ENCODE peak calls at places on chromosomes 11 and 22, in five cellular contexts. One of them, this sample, is unnamed.

GRCh38 chr11:66069715-66070603 is at the start of gene PACS1:
- DNase-seq in H9: peak
- DNase-seq in IMR-90: peak
- DNase-seq in H1: peak
- DNase-seq in neuronal stem cell: no peak
- DNase-seq in this sample: peak

GRCh38 chr22:49141761-49142160 is 685.9 kb downstream of the BRD1 start:
- DNase-seq in H9: no peak
- DNase-seq in IMR-90: no peak
- DNase-seq in neuronal stem cell: no peak
- DNase-seq in H1: no peak
- DNase-seq in this sample: no peak

GRCh38 chr22:22187299-22187698 is 57.3 kb upstream of the VPREB1 start:
- DNase-seq in neuronal stem cell: no peak
- DNase-seq in H9: no peak
- DNase-seq in IMR-90: no peak
- DNase-seq in H1: no peak
- DNase-seq in this sample: no peak

GRCh38 chr11:64230985-64231365 is 627 bp downstream of the DNAJC4 start:
- DNase-seq in neuronal stem cell: no peak
- DNase-seq in IMR-90: no peak
- DNase-seq in H1: no peak
- DNase-seq in H9: no peak
- DNase-seq in this sample: no peak

GRCh38 chr11:36724742-36725387 is 126.8 kb upstream of the RAG2 start:
- DNase-seq in H1: no peak
- DNase-seq in H9: no peak
- DNase-seq in neuronal stem cell: no peak
- DNase-seq in IMR-90: no peak
- DNase-seq in this sample: no peak

GRCh38 chr11:68632802-68633201 is 51.5 kb upstream of the GAL start:
- DNase-seq in H1: peak
- DNase-seq in neuronal stem cell: peak
- DNase-seq in IMR-90: peak
- DNase-seq in H9: peak
- DNase-seq in this sample: peak

GRCh38 chr22:42365942-42366660 is 66.1 kb downstream of the NFAM1 start:
- DNase-seq in H1: no peak
- DNase-seq in IMR-90: no peak
- DNase-seq in H9: no peak
- DNase-seq in neuronal stem cell: no peak
- DNase-seq in this sample: no peak

GRCh38 chr11:66643745-66644437 is 5.4 kb downstream of the RBM4 start:
- DNase-seq in neuronal stem cell: no peak
- DNase-seq in H1: no peak
- DNase-seq in IMR-90: no peak
- DNase-seq in H9: no peak
- DNase-seq in this sample: no peak

GRCh38 chr11:67300256-67300755 is 3.0 kb upstream of the SSH3 start:
- DNase-seq in H1: no peak
- DNase-seq in H9: no peak
- DNase-seq in neuronal stem cell: no peak
- DNase-seq in IMR-90: no peak
- DNase-seq in this sample: no peak

GRCh38 chr22:45268167-45268957 is 16.4 kb upstream of the UPK3A start:
- DNase-seq in H9: peak
- DNase-seq in IMR-90: no peak
- DNase-seq in H1: peak
- DNase-seq in neuronal stem cell: peak
- DNase-seq in this sample: peak

GRCh38 chr11:134252539-134253188 is 488 bp downstream of the THYN1 start:
- DNase-seq in neuronal stem cell: peak
- DNase-seq in IMR-90: peak
- DNase-seq in H9: peak
- DNase-seq in H1: no peak
- DNase-seq in this sample: no peak

GRCh38 chr22:39535302-39535805 is 2.8 kb upstream of the RPS19BP1 start:
- DNase-seq in H1: no peak
- DNase-seq in H9: peak
- DNase-seq in IMR-90: no peak
- DNase-seq in neuronal stem cell: no peak
- DNase-seq in this sample: no peak

GRCh38 chr11:44746894-44747293 is 20.1 kb downstream of the TSPAN18 start:
- DNase-seq in IMR-90: no peak
- DNase-seq in neuronal stem cell: no peak
- DNase-seq in H1: no peak
- DNase-seq in H9: peak
- DNase-seq in this sample: no peak

GRCh38 chr11:69497221-69497787 is 15.8 kb downstream of the LINC01488 start:
- DNase-seq in neuronal stem cell: peak
- DNase-seq in H1: peak
- DNase-seq in IMR-90: peak
- DNase-seq in H9: no peak
- DNase-seq in this sample: peak

GRCh38 chr11:119722281-119722794 is 6.7 kb downstream of the NECTIN1 start:
- DNase-seq in H9: no peak
- DNase-seq in H1: no peak
- DNase-seq in neuronal stem cell: no peak
- DNase-seq in IMR-90: no peak
- DNase-seq in this sample: no peak

GRCh38 chr11:20158597-20159257 is 1.5 kb downstream of the DBX1 start:
- DNase-seq in neuronal stem cell: peak
- DNase-seq in IMR-90: peak
- DNase-seq in H9: peak
- DNase-seq in H1: no peak
- DNase-seq in this sample: peak

GRCh38 chr22:38946771-38947170 is 10.6 kb upstream of the APOBEC3A start:
- DNase-seq in H1: no peak
- DNase-seq in H9: peak
- DNase-seq in IMR-90: no peak
- DNase-seq in neuronal stem cell: no peak
- DNase-seq in this sample: no peak

GRCh38 chr11:82105331-82105992 is 628.2 kb downstream of the FAM181B start:
- DNase-seq in neuronal stem cell: no peak
- DNase-seq in IMR-90: no peak
- DNase-seq in H9: no peak
- DNase-seq in H1: no peak
- DNase-seq in this sample: no peak

GRCh38 chr11:3088806-3089205 is 31.6 kb upstream of the CARS1 start:
- DNase-seq in IMR-90: no peak
- DNase-seq in H1: no peak
- DNase-seq in neuronal stem cell: no peak
- DNase-seq in H9: no peak
- DNase-seq in this sample: no peak

GRCh38 chr22:36454916-36455570 is 26.4 kb downstream of the TXN2 start:
- DNase-seq in H9: peak
- DNase-seq in IMR-90: peak
- DNase-seq in neuronal stem cell: peak
- DNase-seq in H1: peak
- DNase-seq in this sample: peak

GRCh38 chr11:33656768-33657167 is 43.9 kb downstream of the C11orf91 start:
- DNase-seq in H9: no peak
- DNase-seq in H1: no peak
- DNase-seq in neuronal stem cell: no peak
- DNase-seq in IMR-90: no peak
- DNase-seq in this sample: no peak

GRCh38 chr11:124943731-124944130 is 7.9 kb upstream of the HEPACAM start:
- DNase-seq in neuronal stem cell: no peak
- DNase-seq in IMR-90: no peak
- DNase-seq in H1: no peak
- DNase-seq in H9: no peak
- DNase-seq in this sample: no peak

GRCh38 chr11:123505546-123506299 is 75.7 kb downstream of the GRAMD1B start:
- DNase-seq in IMR-90: no peak
- DNase-seq in neuronal stem cell: no peak
- DNase-seq in H1: peak
- DNase-seq in H9: peak
- DNase-seq in this sample: no peak

GRCh38 chr11:88411265-88411664 is 73.7 kb upstream of the CTSC start:
- DNase-seq in neuronal stem cell: no peak
- DNase-seq in H9: no peak
- DNase-seq in IMR-90: peak
- DNase-seq in H1: no peak
- DNase-seq in this sample: peak

GRCh38 chr22:36569999-36570398 is 41.0 kb upstream of the EIF3D start:
- DNase-seq in IMR-90: peak
- DNase-seq in H9: peak
- DNase-seq in neuronal stem cell: peak
- DNase-seq in H1: peak
- DNase-seq in this sample: no peak

GRCh38 chr22:22452211-22452610 is 56.3 kb downstream of the ZNF280B start:
- DNase-seq in IMR-90: no peak
- DNase-seq in H9: no peak
- DNase-seq in H1: no peak
- DNase-seq in neuronal stem cell: no peak
- DNase-seq in this sample: no peak

GRCh38 chr11:36162909-36163434 is 126.3 kb downstream of the COMMD9 start:
- DNase-seq in neuronal stem cell: no peak
- DNase-seq in H1: no peak
- DNase-seq in H9: no peak
- DNase-seq in IMR-90: no peak
- DNase-seq in this sample: no peak

DNA sequence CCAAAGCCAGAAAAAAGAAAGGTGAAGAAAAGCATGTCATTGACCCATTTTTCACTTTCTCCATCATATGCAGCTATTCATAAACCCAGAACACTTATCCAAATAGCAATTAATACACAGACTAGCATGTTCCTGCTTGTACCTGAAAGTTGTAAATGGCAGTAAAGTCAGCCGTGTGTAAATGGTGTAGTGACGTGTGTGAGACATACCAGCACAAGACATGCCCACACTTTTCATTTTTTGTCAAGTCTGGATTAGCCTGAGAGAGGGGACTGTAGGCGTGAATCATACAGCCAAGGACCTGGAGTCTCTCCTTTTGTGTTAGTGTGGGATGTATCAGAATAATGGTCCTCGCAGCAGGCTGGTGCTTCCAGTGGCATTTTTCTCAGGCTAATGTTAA is 116.8 kb upstream of the BMAL1 start:
- DNase-seq in IMR-90: no peak
- DNase-seq in H9: no peak
- DNase-seq in H1: no peak
- DNase-seq in neuronal stem cell: no peak
- DNase-seq in this sample: no peak
- H2AFZ ChIP-seq in IMR-90: no peak
- H2AFZ ChIP-seq in H9: no peak
- H2AFZ ChIP-seq in H1: no peak
- H2AFZ ChIP-seq in neuronal stem cell: peak
- H2AFZ ChIP-seq in this sample: no peak

DNA sequence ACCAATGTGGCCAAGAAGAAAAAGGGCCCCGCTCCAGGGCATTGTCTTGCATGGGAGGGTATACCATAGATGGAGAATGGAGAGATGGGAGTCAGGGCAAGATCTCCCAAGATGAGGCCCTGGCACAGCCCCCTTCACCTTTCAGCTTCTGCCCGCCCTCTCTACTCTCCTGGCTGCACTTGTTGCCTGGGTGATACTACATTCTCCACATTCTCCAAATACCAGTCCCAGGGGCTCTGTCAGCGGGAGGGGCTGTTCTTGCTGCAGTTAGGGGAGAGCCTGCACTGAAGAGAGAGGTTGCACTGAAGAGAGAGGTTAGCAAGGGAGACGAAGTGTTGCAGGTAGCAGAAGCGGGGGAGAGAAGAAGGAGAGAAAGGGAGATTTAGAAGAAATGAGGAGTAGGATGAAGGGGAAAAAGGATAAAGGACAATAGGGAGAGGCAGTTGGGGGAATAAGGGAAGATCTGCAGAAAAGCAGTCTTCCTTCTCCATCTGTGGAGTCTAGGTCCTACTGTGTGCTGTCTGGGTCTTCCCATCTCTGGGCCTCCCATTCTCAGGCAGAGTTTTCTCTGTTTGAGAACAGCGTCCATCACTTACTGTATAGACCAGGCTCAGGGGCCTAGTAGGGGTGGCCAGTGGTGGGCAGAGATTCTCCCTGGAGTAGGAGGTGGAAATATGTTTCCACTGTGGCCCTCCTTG is 8.0 kb downstream of the PHLDB1 start:
- DNase-seq in H9: peak
- DNase-seq in IMR-90: no peak
- DNase-seq in H1: peak
- DNase-seq in neuronal stem cell: peak
- DNase-seq in this sample: no peak
- H2AK5ac ChIP-seq in H9: peak
- H2AK5ac ChIP-seq in IMR-90: peak
- H2AK5ac ChIP-seq in H1: peak
- H2AK5ac ChIP-seq in neuronal stem cell: peak
- H2AK5ac ChIP-seq in this sample: peak

DNA sequence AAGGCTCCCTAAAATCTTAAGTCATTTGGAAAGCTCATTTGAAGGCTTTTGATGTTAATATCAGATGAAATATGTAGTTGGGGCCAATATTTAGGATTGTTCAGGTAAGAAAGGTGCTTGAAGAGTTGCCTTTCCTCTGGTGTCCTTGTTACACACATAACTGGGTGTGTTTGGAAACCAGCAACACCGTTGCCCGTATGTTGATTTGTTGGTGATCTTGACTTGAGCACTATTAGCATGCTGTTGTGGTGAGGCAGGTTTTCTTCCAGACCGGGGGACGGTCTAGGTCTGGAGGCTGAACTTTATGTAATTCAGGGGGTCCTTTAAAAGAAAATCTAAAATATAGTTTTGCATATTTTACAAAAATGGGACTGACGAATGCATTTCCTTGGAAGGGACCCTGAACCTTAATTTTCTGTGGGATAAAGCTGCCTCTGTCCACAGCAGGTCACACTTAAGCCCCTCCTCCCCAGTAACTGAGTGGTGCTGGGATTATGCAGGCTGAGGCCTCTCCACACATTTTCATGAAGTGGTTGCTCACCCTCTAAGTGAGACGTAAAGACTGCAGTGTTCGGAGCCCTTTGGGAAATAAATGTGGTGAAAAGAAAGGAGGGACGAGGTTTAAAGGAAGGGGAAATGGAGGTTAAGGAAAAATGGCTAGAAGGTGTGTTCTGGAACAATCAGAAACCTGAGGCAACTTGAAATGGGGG is 1.8 kb downstream of the YWHAH start:
- DNase-seq in H9: no peak
- DNase-seq in H1: no peak
- DNase-seq in neuronal stem cell: no peak
- DNase-seq in IMR-90: peak
- DNase-seq in this sample: peak
- H2AFZ ChIP-seq in H9: no peak
- H2AFZ ChIP-seq in H1: no peak
- H2AFZ ChIP-seq in neuronal stem cell: no peak
- H2AFZ ChIP-seq in IMR-90: no peak
- H2AFZ ChIP-seq in this sample: no peak

GRCh38 chr22:19982991-19983578 is 33.5 kb downstream of the ARVCF start:
- DNase-seq in H9: no peak
- DNase-seq in neuronal stem cell: no peak
- DNase-seq in IMR-90: no peak
- DNase-seq in H1: no peak
- DNase-seq in this sample: no peak

GRCh38 chr22:19984201-19984753 is 32.3 kb downstream of the ARVCF start:
- DNase-seq in H1: no peak
- DNase-seq in H9: no peak
- DNase-seq in neuronal stem cell: no peak
- DNase-seq in IMR-90: peak
- DNase-seq in this sample: peak

GRCh38 chr22:19984851-19985811 is 31.5 kb downstream of the ARVCF start:
- DNase-seq in neuronal stem cell: no peak
- DNase-seq in H9: no peak
- DNase-seq in H1: no peak
- DNase-seq in IMR-90: no peak
- DNase-seq in this sample: no peak

GRCh38 chr22:19981961-19982920 is 34.4 kb downstream of the ARVCF start:
- DNase-seq in H1: no peak
- DNase-seq in IMR-90: no peak
- DNase-seq in neuronal stem cell: no peak
- DNase-seq in H9: no peak
- DNase-seq in this sample: no peak

GRCh38 chr22:19983701-19984100 is 32.9 kb downstream of the ARVCF start:
- DNase-seq in H1: no peak
- DNase-seq in H9: no peak
- DNase-seq in neuronal stem cell: no peak
- DNase-seq in IMR-90: no peak
- DNase-seq in this sample: no peak
- H2AK5ac ChIP-seq in H1: no peak
- H2AK5ac ChIP-seq in H9: no peak
- H2AK5ac ChIP-seq in neuronal stem cell: no peak
- H2AK5ac ChIP-seq in IMR-90: peak
- H2AK5ac ChIP-seq in this sample: peak